ENCODE peak calls at places on chromosomes 2 and 18, in seven cellular contexts. T is cardiac fibroblast, D is endodermal cell, E is AG09319, W is A673, Q is thyroid gland, M is GM13977. C is an unnamed sample.

GRCh38 chr2:109736177-109736827 is 57.8 kb upstream of the RGPD5 start:
- DNase-seq in T (peak), W (peak), E (peak), M (peak), D (peak), Q (peak), C (no peak)

GRCh38 chr18:26617151-26617554 is 68.8 kb upstream of the KCTD1 start:
- DNase-seq in E (no peak), M (no peak), W (peak), Q (no peak), T (peak), D (no peak), C (no peak)

GRCh38 chr2:82837588-82838304 is 1621.3 kb downstream of the SUCLG1 start:
- DNase-seq in W (no peak), E (no peak), M (no peak), Q (no peak), D (no peak), T (peak), C (no peak)

GRCh38 chr2:54839526-54840255 is 116.2 kb downstream of the EML6 start:
- DNase-seq in D (no peak), M (no peak), Q (peak), T (peak), E (no peak), W (peak), C (no peak)

GRCh38 chr18:3075491-3075890 is 62.5 kb upstream of the LPIN2 start:
- DNase-seq in T (no peak), E (no peak), M (no peak), W (peak), Q (no peak), D (no peak), C (peak)

GRCh38 chr2:237429761-237430160 is 15.8 kb upstream of the COL6A3 start:
- DNase-seq in M (no peak), Q (peak), T (no peak), D (no peak), E (no peak), W (no peak), C (no peak)

GRCh38 chr18:77250926-77251729 is 1.5 kb downstream of the GALR1 start:
- DNase-seq in M (no peak), D (peak), Q (no peak), W (no peak), E (no peak), T (peak), C (no peak)

GRCh38 chr2:136764397-136765255 is 719 bp upstream of the THSD7B start:
- DNase-seq in W (no peak), E (no peak), D (peak), Q (no peak), T (no peak), M (peak), C (no peak)

GRCh38 chr2:70557171-70557838 is 3.7 kb upstream of the TGFA start:
- DNase-seq in M (no peak), W (no peak), T (no peak), D (peak), Q (peak), E (no peak), C (no peak)

GRCh38 chr18:46156124-46156745 is 52.0 kb downstream of the HAUS1 start:
- DNase-seq in T (no peak), E (no peak), W (no peak), D (no peak), Q (peak), M (no peak), C (no peak)

DNA sequence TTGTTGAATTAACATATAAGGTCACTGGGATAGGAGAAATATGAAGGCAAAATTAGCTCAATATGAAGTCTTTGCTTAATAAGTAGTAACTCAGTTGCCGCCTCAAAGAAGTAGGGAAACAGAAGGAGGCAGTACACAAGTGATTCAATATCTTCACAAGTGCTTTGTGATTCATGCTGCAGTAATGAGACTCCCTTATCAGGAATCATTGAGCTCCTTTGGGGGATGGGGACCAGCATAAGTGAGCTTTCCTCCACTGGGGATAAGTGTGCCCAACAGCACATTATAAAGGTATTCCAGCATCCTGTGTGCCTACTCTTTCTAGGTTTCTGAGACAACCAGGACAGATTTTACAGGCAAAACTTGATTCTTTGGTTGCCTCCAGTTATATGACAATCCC is 323.4 kb upstream of the UBE2E3 start:
- DNase-seq in E (no peak), D (no peak), W (no peak), Q (no peak), T (peak), M (no peak), C (no peak)
- TF ChIP-seq CTCF in E (no peak), D (no peak), W (no peak), Q (no peak), T (no peak), M (no peak), C (no peak)

GRCh38 chr2:139478191-139478914 is 698.2 kb upstream of the NXPH2 start:
- DNase-seq in W (peak), Q (no peak), T (no peak), E (no peak), M (no peak), D (no peak), C (no peak)
- TF ChIP-seq CTCF in W (peak), Q (no peak), T (no peak), E (no peak), M (no peak), D (peak), C (peak)

GRCh38 chr2:196925768-196926561 is 542 bp downstream of the PGAP1 start:
- DNase-seq in M (peak), W (peak), E (no peak), T (peak), D (peak), Q (peak), C (no peak)

GRCh38 chr2:196924051-196924450 is 2.5 kb downstream of the PGAP1 start:
- DNase-seq in T (no peak), M (no peak), Q (no peak), W (no peak), D (no peak), E (no peak), C (no peak)

GRCh38 chr2:196926562-196927317 is at the start of gene PGAP1:
- DNase-seq in Q (peak), T (peak), D (peak), W (peak), M (peak), E (peak), C (peak)

GRCh38 chr2:196925445-196925767 is 1.1 kb downstream of the PGAP1 start:
- DNase-seq in M (no peak), T (peak), Q (no peak), D (no peak), E (no peak), W (peak), C (no peak)

DNA sequence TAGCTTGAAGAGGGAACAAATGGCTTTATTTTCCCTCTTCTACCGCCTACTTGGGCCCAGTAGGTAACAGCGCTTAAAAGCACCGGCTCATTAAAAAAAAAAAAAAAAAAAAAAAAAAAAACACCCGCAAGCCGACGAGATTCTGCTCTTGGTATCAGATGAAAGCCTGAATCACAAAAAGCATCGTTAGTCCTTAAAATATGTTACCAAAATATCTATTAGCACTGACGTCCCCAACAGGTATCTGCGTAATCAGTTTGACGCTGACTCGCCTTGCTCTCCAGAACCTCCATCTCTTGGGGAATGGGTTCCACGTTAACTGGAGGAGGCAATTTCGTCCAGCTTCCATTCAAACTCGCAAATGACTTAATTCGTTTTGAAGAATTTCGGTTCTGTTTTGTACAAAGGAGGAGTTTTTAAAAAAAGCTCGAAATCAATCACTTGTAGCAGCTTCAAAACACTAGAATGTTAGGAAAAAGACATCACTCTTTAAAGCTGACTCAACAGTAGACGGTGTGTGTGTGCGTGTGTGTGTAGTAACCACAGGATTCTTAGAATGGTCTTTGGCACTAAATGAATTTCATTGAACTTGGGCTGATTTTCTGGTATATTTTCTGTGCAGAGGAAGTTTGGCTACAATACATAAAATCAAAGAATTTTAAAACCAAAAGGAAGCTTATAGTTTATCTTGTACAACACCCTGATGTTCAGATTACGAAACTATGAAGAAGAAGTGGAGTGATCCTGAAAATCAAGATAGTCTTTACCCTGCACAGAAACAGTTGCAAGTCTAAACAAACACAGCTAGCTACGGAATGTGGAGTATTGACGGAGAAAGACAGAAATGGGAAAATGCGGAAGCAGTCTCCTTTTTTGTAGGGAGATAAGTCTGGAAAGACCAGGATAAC is 1.1 kb upstream of the PGAP1 start:
- DNase-seq in T (peak), D (no peak), W (peak), M (peak), E (peak), Q (peak), C (no peak)
- TF ChIP-seq CTCF in T (no peak), D (no peak), W (no peak), M (no peak), E (no peak), Q (no peak), C (no peak)

DNA sequence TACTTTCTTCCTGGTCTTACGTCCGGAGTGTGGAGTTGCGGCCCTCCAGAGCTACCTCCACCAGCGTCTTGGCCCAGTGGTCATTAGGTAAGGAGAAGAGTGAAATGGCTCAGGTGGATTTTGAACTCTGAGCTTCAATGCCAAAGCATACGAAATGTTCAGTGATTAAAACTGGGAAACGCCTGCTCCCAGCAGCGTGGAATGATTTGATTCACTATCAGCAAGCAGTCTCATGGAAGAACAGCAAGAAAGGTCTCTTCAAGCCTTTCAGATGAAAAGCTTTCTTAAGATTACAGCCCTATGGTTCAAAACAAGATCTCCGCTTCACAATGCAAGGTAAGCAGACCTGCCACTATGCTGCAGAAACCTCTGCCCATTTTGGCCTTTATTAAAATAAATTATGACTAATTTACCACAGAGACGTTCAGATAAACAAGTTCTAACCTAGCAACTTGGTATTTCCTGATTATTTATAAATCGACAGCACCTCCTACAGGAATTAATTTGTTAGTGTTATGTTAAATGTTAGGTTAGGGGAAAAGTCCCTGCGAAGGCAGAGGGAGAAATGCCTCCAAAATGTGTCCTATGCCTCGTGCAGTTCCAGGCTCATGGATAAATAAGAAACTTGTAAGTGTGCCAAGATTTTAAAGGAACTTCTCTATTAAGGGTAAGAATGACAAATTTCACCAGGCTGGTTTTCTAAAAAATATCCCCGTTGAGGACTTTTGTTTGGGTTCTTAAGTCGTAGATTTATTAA is 10.1 kb downstream of the SP9 start:
- DNase-seq in T (peak), Q (no peak), W (peak), M (peak), E (no peak), D (peak), C (no peak)
- TF ChIP-seq CTCF in T (peak), Q (peak), W (peak), M (peak), E (peak), D (peak), C (peak)

GRCh38 chr2:48993576-48993975 is 160.7 kb downstream of the FSHR start:
- DNase-seq in T (no peak), M (no peak), D (no peak), Q (no peak), E (no peak), W (no peak), C (no peak)
- TF ChIP-seq CTCF in T (no peak), M (no peak), D (no peak), Q (no peak), E (no peak), W (no peak), C (no peak)

GRCh38 chr2:17587469-17587868 is 47.0 kb downstream of the VSNL1 start:
- DNase-seq in M (no peak), Q (no peak), T (no peak), D (peak), W (no peak), E (no peak), C (no peak)

GRCh38 chr2:17591846-17592245 is 51.4 kb downstream of the VSNL1 start:
- DNase-seq in Q (no peak), T (no peak), M (no peak), W (no peak), E (no peak), D (no peak), C (no peak)

GRCh38 chr2:17590342-17590911 is 49.9 kb downstream of the VSNL1 start:
- DNase-seq in T (no peak), D (no peak), M (no peak), E (no peak), W (no peak), Q (no peak), C (no peak)

GRCh38 chr2:17588031-17588430 is 47.5 kb downstream of the VSNL1 start:
- DNase-seq in W (no peak), E (no peak), D (no peak), Q (no peak), T (no peak), M (no peak), C (no peak)

DNA sequence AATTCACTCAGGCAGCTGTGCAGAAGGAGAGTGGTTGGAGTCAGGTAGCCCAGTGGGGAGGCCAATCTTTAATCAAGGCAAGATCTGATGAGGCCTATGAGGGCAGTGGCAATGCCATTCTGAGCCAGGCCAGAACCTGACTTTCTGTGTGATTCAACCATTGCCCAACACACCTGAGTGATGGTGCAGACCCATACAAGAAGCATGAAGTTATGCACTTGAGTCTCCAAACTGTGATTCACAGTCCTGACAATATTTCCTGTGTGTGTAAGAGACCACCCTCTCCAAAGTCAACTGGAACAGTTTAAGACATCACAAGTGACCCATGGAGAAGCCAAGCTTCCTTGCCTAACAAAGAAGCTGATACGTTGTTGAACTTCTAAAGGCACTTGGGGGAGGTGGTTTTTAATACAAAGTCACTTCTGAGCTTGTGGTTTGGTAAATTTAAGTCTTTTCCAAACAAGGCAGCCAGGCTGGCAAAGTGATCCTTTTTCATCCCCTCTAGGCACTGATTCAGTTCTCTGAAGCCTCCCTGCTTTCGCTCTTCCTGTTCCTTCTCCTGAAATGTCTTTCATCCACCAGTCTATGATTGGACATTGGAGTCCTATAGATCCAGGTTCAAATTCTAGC is 49.0 kb downstream of the VSNL1 start:
- DNase-seq in D (no peak), M (no peak), Q (no peak), E (no peak), T (no peak), W (no peak), C (no peak)
- TF ChIP-seq CTCF in D (no peak), M (no peak), Q (no peak), E (no peak), T (no peak), W (no peak), C (no peak)

GRCh38 chr2:182666674-182667320 is 49.3 kb upstream of the DNAJC10 start:
- DNase-seq in T (peak), M (peak), W (no peak), E (no peak), Q (no peak), D (no peak), C (no peak)
- TF ChIP-seq CTCF in T (peak), M (peak), W (peak), E (peak), Q (no peak), D (peak), C (peak)

GRCh38 chr2:85413592-85414421 is 3.6 kb upstream of the CAPG start:
- DNase-seq in M (no peak), T (peak), D (peak), E (no peak), W (peak), Q (peak), C (no peak)
- TF ChIP-seq CTCF in M (no peak), T (no peak), D (peak), E (no peak), W (no peak), Q (peak), C (peak)

C was measured in type B pancreatic cell.